ENCODE peak calls at places on chromosomes 1 and 21, in six cellular contexts. R, W, P, Y, E and K are unnamed samples.

GRCh38 chr1:196324345-196324744 is 283.9 kb downstream of the KCNT2 start:
- DNase-seq in R (no peak), W (no peak), P (no peak), Y (no peak), E (no peak), K (no peak)

GRCh38 chr1:72516826-72517225 is 234.5 kb upstream of the NEGR1 start:
- DNase-seq in R (no peak), W (no peak), P (no peak), Y (no peak), E (no peak), K (no peak)

GRCh38 chr1:160284220-160284781 is 632 bp downstream of the PEX19 start:
- DNase-seq in R (peak), W (no peak), P (no peak), Y (peak), E (no peak), K (no peak)

GRCh38 chr21:26471116-26471505 is 102.0 kb downstream of the CYYR1 start:
- DNase-seq in R (no peak), W (no peak), P (no peak), Y (no peak), E (no peak), K (no peak)

GRCh38 chr1:230120289-230120948 is 53.4 kb downstream of the GALNT2 start:
- DNase-seq in R (no peak), W (no peak), P (no peak), Y (no peak), E (no peak), K (no peak)

GRCh38 chr21:27769763-27770162 is 802.9 kb upstream of the ADAMTS5 start:
- DNase-seq in R (no peak), W (no peak), P (no peak), Y (no peak), E (no peak), K (no peak)

GRCh38 chr1:234955107-234955731 is 173.4 kb downstream of the TOMM20 start:
- DNase-seq in R (no peak), W (no peak), P (no peak), Y (peak), E (no peak), K (no peak)

GRCh38 chr21:30255679-30256078 is 27.1 kb downstream of the KRTAP24-1 start:
- DNase-seq in R (no peak), W (no peak), P (no peak), Y (no peak), E (no peak), K (no peak)

GRCh38 chr1:15799004-15799867 is 8.2 kb downstream of the UQCRHL start:
- DNase-seq in R (peak), W (peak), P (peak), Y (peak), E (no peak), K (peak)

GRCh38 chr1:125119024-125119441 is 3934.3 kb downstream of the SRGAP2C start:
- DNase-seq in R (no peak), W (no peak), P (no peak), Y (no peak), E (no peak), K (no peak)

GRCh38 chr1:30763654-30764248 is 6.2 kb upstream of the LAPTM5 start:
- DNase-seq in R (no peak), W (peak), P (peak), Y (peak), E (no peak), K (no peak)

GRCh38 chr21:45012661-45013270 is 61.6 kb upstream of the ADARB1 start:
- DNase-seq in R (no peak), W (no peak), P (no peak), Y (no peak), E (no peak), K (no peak)

GRCh38 chr1:10795305-10796021 is 983 bp downstream of the CASZ1 start:
- DNase-seq in R (no peak), W (no peak), P (no peak), Y (peak), E (no peak), K (no peak)

GRCh38 chr1:224733021-224733911 is 117.1 kb downstream of the CNIH3 start:
- DNase-seq in R (peak), W (no peak), P (peak), Y (peak), E (no peak), K (no peak)

GRCh38 chr1:44170281-44170823 is 28.9 kb upstream of the KLF18 start:
- DNase-seq in R (no peak), W (no peak), P (no peak), Y (peak), E (no peak), K (no peak)

GRCh38 chr1:162656266-162656665 is 24.0 kb downstream of the DDR2 start:
- DNase-seq in R (no peak), W (no peak), P (no peak), Y (no peak), E (no peak), K (no peak)

GRCh38 chr1:13779930-13780329 is 79.9 kb downstream of the PRDM2 start:
- DNase-seq in R (no peak), W (no peak), P (no peak), Y (no peak), E (no peak), K (no peak)

GRCh38 chr1:218344814-218345672 is at the start of gene TGFB2:
- DNase-seq in R (peak), W (peak), P (no peak), Y (peak), E (no peak), K (peak)

GRCh38 chr1:50358962-50359361 is 64.3 kb downstream of the DMRTA2 start:
- DNase-seq in R (no peak), W (no peak), P (no peak), Y (no peak), E (no peak), K (no peak)

GRCh38 chr21:41634858-41635257 is 126.9 kb upstream of the TMPRSS2 start:
- DNase-seq in R (peak), W (no peak), P (no peak), Y (peak), E (no peak), K (no peak)

GRCh38 chr21:43987509-43987908 is 24.6 kb upstream of the TRAPPC10 start:
- DNase-seq in R (no peak), W (no peak), P (no peak), Y (no peak), E (no peak), K (no peak)

GRCh38 chr1:205783904-205784303 is 8.6 kb upstream of the RAB29 start:
- DNase-seq in R (no peak), W (no peak), P (no peak), Y (peak), E (no peak), K (no peak)

GRCh38 chr1:189432761-189433160 is 1044.9 kb downstream of the BRINP3 start:
- DNase-seq in R (no peak), W (no peak), P (no peak), Y (no peak), E (no peak), K (no peak)